ENCODE peak calls at places on chromosomes 16 and 17, in eight cellular contexts. One of them, this sample, is unnamed.

GRCh38 chr16:1674306-1674705 is 3.8 kb upstream of the JPT2 start:
- DNase-seq in K562: no peak
- DNase-seq in transverse colon: no peak
- DNase-seq in tibial nerve: no peak
- DNase-seq in SK-N-SH: no peak
- DNase-seq in stomach: no peak
- DNase-seq in sigmoid colon: no peak
- DNase-seq in A549: no peak
- DNase-seq in this sample: no peak

GRCh38 chr17:16477255-16477654 is 14.7 kb downstream of the LRRC75A start:
- DNase-seq in K562: no peak
- DNase-seq in A549: peak; percentile 69
- DNase-seq in sigmoid colon: peak; percentile 87
- DNase-seq in SK-N-SH: no peak
- DNase-seq in tibial nerve: peak; percentile 31
- DNase-seq in transverse colon: peak; percentile 37
- DNase-seq in stomach: no peak
- DNase-seq in this sample: no peak

GRCh38 chr17:57033296-57033695 is 51.8 kb upstream of the AKAP1 start:
- DNase-seq in stomach: peak; percentile 30
- DNase-seq in A549: no peak
- DNase-seq in transverse colon: no peak
- DNase-seq in K562: no peak
- DNase-seq in SK-N-SH: no peak
- DNase-seq in sigmoid colon: no peak
- DNase-seq in tibial nerve: no peak
- DNase-seq in this sample: no peak

GRCh38 chr17:34990921-34991365 is 10.6 kb downstream of the LIG3 start:
- DNase-seq in A549: no peak
- DNase-seq in transverse colon: peak; percentile 38
- DNase-seq in SK-N-SH: no peak
- DNase-seq in stomach: peak; percentile 90
- DNase-seq in tibial nerve: no peak
- DNase-seq in sigmoid colon: no peak
- DNase-seq in K562: no peak
- DNase-seq in this sample: no peak

GRCh38 chr17:15651001-15651582 is 31.6 kb upstream of the FBXW10B start:
- DNase-seq in transverse colon: peak; percentile 17
- DNase-seq in K562: no peak
- DNase-seq in stomach: no peak
- DNase-seq in sigmoid colon: peak; percentile 69
- DNase-seq in A549: peak; percentile 59
- DNase-seq in tibial nerve: no peak
- DNase-seq in SK-N-SH: peak; percentile 51
- DNase-seq in this sample: no peak

GRCh38 chr16:23608194-23608593 is 12.1 kb upstream of the NDUFAB1 start:
- DNase-seq in A549: peak; percentile 52
- DNase-seq in sigmoid colon: no peak
- DNase-seq in stomach: no peak
- DNase-seq in SK-N-SH: no peak
- DNase-seq in K562: no peak
- DNase-seq in tibial nerve: no peak
- DNase-seq in transverse colon: no peak
- DNase-seq in this sample: no peak

GRCh38 chr17:28983286-28984240 is 22.3 kb downstream of the SEZ6 start:
- DNase-seq in tibial nerve: no peak
- DNase-seq in transverse colon: no peak
- DNase-seq in K562: no peak
- DNase-seq in sigmoid colon: no peak
- DNase-seq in SK-N-SH: no peak
- DNase-seq in stomach: no peak
- DNase-seq in A549: no peak
- DNase-seq in this sample: no peak

GRCh38 chr16:3659200-3659599 is 4.7 kb downstream of the DNASE1 start:
- DNase-seq in stomach: no peak
- DNase-seq in sigmoid colon: peak; percentile 2
- DNase-seq in A549: no peak
- DNase-seq in transverse colon: no peak
- DNase-seq in SK-N-SH: no peak
- DNase-seq in K562: no peak
- DNase-seq in tibial nerve: no peak
- DNase-seq in this sample: no peak

GRCh38 chr17:13541032-13541480 is 60.7 kb downstream of the HS3ST3A1 start:
- DNase-seq in stomach: no peak
- DNase-seq in A549: peak; percentile 20
- DNase-seq in tibial nerve: no peak
- DNase-seq in SK-N-SH: no peak
- DNase-seq in K562: peak; percentile 35
- DNase-seq in transverse colon: no peak
- DNase-seq in sigmoid colon: no peak
- DNase-seq in this sample: no peak

GRCh38 chr16:29820730-29821662 is 734 bp downstream of the MVP start:
- DNase-seq in transverse colon: peak; percentile 91
- DNase-seq in A549: peak; percentile 59
- DNase-seq in sigmoid colon: no peak
- DNase-seq in stomach: peak; percentile 86
- DNase-seq in K562: no peak
- DNase-seq in tibial nerve: no peak
- DNase-seq in SK-N-SH: no peak
- DNase-seq in this sample: peak; percentile 47

GRCh38 chr16:88510091-88510719 is 57.1 kb downstream of the ZFPM1 start:
- DNase-seq in A549: no peak
- DNase-seq in transverse colon: no peak
- DNase-seq in stomach: no peak
- DNase-seq in tibial nerve: no peak
- DNase-seq in sigmoid colon: no peak
- DNase-seq in SK-N-SH: peak; percentile 71
- DNase-seq in K562: no peak
- DNase-seq in this sample: no peak

GRCh38 chr17:17712268-17712924 is 31.1 kb downstream of the RAI1 start:
- DNase-seq in transverse colon: no peak
- DNase-seq in sigmoid colon: no peak
- DNase-seq in tibial nerve: no peak
- DNase-seq in stomach: no peak
- DNase-seq in SK-N-SH: no peak
- DNase-seq in A549: no peak
- DNase-seq in K562: no peak
- DNase-seq in this sample: no peak

GRCh38 chr17:14297161-14297851 is 3.6 kb upstream of the HS3ST3B1 start:
- DNase-seq in sigmoid colon: no peak
- DNase-seq in transverse colon: no peak
- DNase-seq in tibial nerve: no peak
- DNase-seq in stomach: peak; percentile 38
- DNase-seq in A549: peak; percentile 29
- DNase-seq in K562: no peak
- DNase-seq in SK-N-SH: peak; percentile 50
- DNase-seq in this sample: peak; percentile 89

GRCh38 chr16:75074920-75075687 is 41.5 kb downstream of the LDHD start:
- DNase-seq in A549: no peak
- DNase-seq in K562: peak; percentile 80
- DNase-seq in stomach: peak; percentile 58
- DNase-seq in transverse colon: peak; percentile 74
- DNase-seq in tibial nerve: no peak
- DNase-seq in sigmoid colon: no peak
- DNase-seq in SK-N-SH: no peak
- DNase-seq in this sample: no peak

GRCh38 chr17:81365148-81365600 is 30.1 kb upstream of the BAHCC1 start:
- DNase-seq in transverse colon: peak; percentile 77
- DNase-seq in SK-N-SH: no peak
- DNase-seq in sigmoid colon: peak; percentile 90
- DNase-seq in K562: peak; percentile 62
- DNase-seq in A549: no peak
- DNase-seq in stomach: peak; percentile 89
- DNase-seq in tibial nerve: no peak
- DNase-seq in this sample: peak; percentile 83

GRCh38 chr17:77591231-77591785 is 367.2 kb upstream of the TNRC6C start:
- DNase-seq in K562: no peak
- DNase-seq in transverse colon: peak; percentile 44
- DNase-seq in sigmoid colon: no peak
- DNase-seq in stomach: no peak
- DNase-seq in tibial nerve: no peak
- DNase-seq in SK-N-SH: no peak
- DNase-seq in A549: no peak
- DNase-seq in this sample: no peak

GRCh38 chr17:64679710-64680216 is 17.7 kb upstream of the SMURF2 start:
- DNase-seq in SK-N-SH: no peak
- DNase-seq in stomach: no peak
- DNase-seq in tibial nerve: no peak
- DNase-seq in A549: peak; percentile 95
- DNase-seq in transverse colon: no peak
- DNase-seq in K562: no peak
- DNase-seq in sigmoid colon: no peak
- DNase-seq in this sample: no peak

GRCh38 chr17:31425646-31426045 is 34.2 kb downstream of the RAB11FIP4 start:
- DNase-seq in sigmoid colon: no peak
- DNase-seq in tibial nerve: no peak
- DNase-seq in SK-N-SH: peak; percentile 78
- DNase-seq in K562: no peak
- DNase-seq in transverse colon: no peak
- DNase-seq in stomach: no peak
- DNase-seq in A549: no peak
- DNase-seq in this sample: peak; percentile 65

GRCh38 chr17:78962345-78962983 is 17.3 kb downstream of the LGALS3BP start:
- DNase-seq in tibial nerve: no peak
- DNase-seq in transverse colon: peak; percentile 71
- DNase-seq in A549: peak; percentile 57
- DNase-seq in K562: no peak
- DNase-seq in SK-N-SH: peak; percentile 39
- DNase-seq in sigmoid colon: no peak
- DNase-seq in stomach: peak; percentile 38
- DNase-seq in this sample: no peak

DNA sequence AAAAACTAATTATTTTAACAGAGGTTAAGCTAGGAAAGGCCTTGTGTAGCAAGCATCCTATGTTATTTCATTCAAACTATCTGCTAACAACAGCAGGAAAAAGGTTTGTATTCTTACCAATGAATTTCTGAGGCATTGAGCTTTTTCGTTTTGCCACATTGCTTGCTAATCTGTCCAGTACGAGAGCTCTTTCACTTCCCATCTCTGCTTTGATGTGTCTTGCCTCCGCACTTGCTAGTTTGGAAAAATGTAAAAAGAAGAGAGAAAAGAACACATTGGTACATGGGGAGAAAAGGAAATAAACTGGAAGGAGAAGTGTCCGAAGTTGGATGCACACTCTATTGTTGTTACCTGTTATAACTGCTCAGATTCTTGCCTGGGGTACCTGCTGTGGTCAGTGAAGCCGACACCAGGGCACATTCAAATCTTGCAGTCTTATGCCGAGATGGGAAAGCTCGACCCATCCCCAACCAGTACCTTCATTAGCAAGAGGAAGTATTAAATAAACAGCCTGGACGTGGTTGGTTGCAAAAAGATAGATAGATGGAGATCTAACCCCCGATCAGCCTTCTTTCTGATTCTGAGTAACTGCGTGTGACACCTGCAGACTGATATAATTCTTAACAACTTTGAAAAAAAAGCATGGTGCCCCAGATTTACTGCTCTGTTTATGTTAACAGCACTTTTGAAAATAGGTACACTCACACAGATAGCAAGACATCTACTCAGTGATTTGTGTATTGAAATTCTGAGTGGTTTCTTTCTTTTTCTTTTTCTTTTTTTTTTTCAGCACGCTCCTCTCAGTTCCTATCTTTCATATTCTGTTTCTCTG is 40.0 kb downstream of the GRB7 start:
- DNase-seq in SK-N-SH: no peak
- DNase-seq in sigmoid colon: no peak
- DNase-seq in A549: no peak
- DNase-seq in tibial nerve: no peak
- DNase-seq in K562: no peak
- DNase-seq in transverse colon: no peak
- DNase-seq in stomach: no peak
- DNase-seq in this sample: no peak
- TF ChIP-seq EP300 in SK-N-SH: no peak
- TF ChIP-seq EP300 in sigmoid colon: no peak
- TF ChIP-seq EP300 in A549: no peak
- TF ChIP-seq EP300 in tibial nerve: no peak
- TF ChIP-seq EP300 in K562: no peak
- TF ChIP-seq EP300 in transverse colon: no peak
- TF ChIP-seq EP300 in stomach: no peak
- TF ChIP-seq EP300 in this sample: no peak

GRCh38 chr16:84502075-84502474 is 2.4 kb downstream of the MEAK7 start:
- DNase-seq in sigmoid colon: peak; percentile 40
- DNase-seq in tibial nerve: no peak
- DNase-seq in SK-N-SH: no peak
- DNase-seq in stomach: no peak
- DNase-seq in K562: no peak
- DNase-seq in A549: no peak
- DNase-seq in transverse colon: no peak
- DNase-seq in this sample: no peak
- H3K4me3 ChIP-seq in sigmoid colon: no peak overlapping the region
- H3K4me3 ChIP-seq in tibial nerve: no peak overlapping the region
- H3K4me3 ChIP-seq in SK-N-SH: no peak overlapping the region
- H3K4me3 ChIP-seq in stomach: no peak overlapping the region
- H3K4me3 ChIP-seq in K562: no peak overlapping the region
- H3K4me3 ChIP-seq in A549: no peak overlapping the region
- H3K4me3 ChIP-seq in transverse colon: no peak overlapping the region
- H3K4me3 ChIP-seq in this sample: no peak overlapping the region

DNA sequence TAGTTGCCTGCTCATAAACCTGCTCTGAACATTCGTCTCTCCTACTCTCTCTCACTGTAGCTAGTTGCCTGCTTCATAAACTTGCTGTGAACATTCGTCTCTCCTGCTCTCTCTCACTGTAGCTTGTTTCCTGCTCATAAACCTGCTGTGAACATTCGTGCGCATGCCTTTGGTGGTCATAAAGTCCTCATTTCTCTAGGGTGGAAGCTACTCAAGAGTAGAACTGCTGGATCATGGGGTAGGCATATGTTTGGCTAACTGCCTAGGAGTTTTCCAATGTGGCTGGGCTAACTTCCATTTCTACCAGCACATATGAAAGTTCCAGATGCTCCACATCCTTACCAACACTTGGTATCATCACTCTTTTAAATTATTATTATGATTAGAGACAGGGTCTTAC is 174.6 kb upstream of the RPH3AL start:
- DNase-seq in sigmoid colon: no peak
- DNase-seq in stomach: no peak
- DNase-seq in SK-N-SH: no peak
- DNase-seq in K562: no peak
- DNase-seq in A549: no peak
- DNase-seq in tibial nerve: no peak
- DNase-seq in transverse colon: no peak
- DNase-seq in this sample: no peak
- TF ChIP-seq EP300 in sigmoid colon: no peak
- TF ChIP-seq EP300 in stomach: no peak
- TF ChIP-seq EP300 in SK-N-SH: no peak
- TF ChIP-seq EP300 in K562: no peak
- TF ChIP-seq EP300 in A549: no peak
- TF ChIP-seq EP300 in tibial nerve: no peak
- TF ChIP-seq EP300 in transverse colon: no peak
- TF ChIP-seq EP300 in this sample: no peak

DNA sequence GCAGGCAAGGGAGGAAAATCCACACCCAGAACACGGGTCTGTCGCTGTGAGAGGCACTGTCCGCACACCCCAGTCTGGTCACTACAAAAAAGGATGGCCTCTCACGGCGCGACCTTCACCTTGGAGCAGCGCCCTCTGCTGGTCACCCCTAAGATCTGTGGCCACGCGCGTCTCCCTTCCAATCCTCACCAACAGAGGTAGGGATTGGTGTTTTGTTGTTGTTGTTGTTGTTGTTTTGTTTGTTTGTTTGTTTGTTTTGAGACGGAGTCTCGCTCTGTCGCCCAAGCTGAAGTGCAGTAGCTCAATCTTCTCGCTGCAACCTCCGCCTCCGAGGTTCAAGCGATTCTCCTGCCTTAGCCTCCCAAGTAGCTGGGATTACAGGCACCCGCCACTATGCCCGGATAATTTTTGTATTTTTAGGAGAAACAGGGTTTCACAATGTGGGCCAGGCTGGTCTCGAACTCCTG is 15.0 kb upstream of the C17orf58 start:
- DNase-seq in K562: peak; percentile 73
- DNase-seq in stomach: peak; percentile 63
- DNase-seq in A549: peak; percentile 71
- DNase-seq in tibial nerve: no peak
- DNase-seq in SK-N-SH: peak; percentile 78
- DNase-seq in transverse colon: peak; percentile 75
- DNase-seq in sigmoid colon: no peak
- DNase-seq in this sample: peak; percentile 76
- H3K4me3 ChIP-seq in K562: no peak overlapping the region
- H3K4me3 ChIP-seq in stomach: no peak overlapping the region
- H3K4me3 ChIP-seq in A549: peak overlapping the region; percentile 38
- H3K4me3 ChIP-seq in tibial nerve: no peak overlapping the region
- H3K4me3 ChIP-seq in SK-N-SH: peak overlapping the region; percentile 13
- H3K4me3 ChIP-seq in transverse colon: no peak overlapping the region
- H3K4me3 ChIP-seq in sigmoid colon: no peak overlapping the region
- H3K4me3 ChIP-seq in this sample: no peak overlapping the region